ENCODE peak calls at places on chromosomes 7 and 10, in five cellular contexts. One of them, this sample, is unnamed.

GRCh38 chr7:130853503-130854279 is 119.7 kb upstream of the KLF14 start:
- DNase-seq in body of pancreas: no peak
- DNase-seq in heart right ventricle: no peak
- DNase-seq in right cardiac atrium: no peak
- DNase-seq in adrenal gland: no peak
- DNase-seq in this sample: no peak

GRCh38 chr10:93796167-93796566 is 38.4 kb downstream of the LGI1 start:
- DNase-seq in body of pancreas: no peak
- DNase-seq in heart right ventricle: no peak
- DNase-seq in right cardiac atrium: no peak
- DNase-seq in adrenal gland: no peak
- DNase-seq in this sample: no peak

GRCh38 chr10:73628405-73628804 is 12.9 kb downstream of the MYOZ1 start:
- DNase-seq in body of pancreas: peak
- DNase-seq in heart right ventricle: no peak
- DNase-seq in right cardiac atrium: no peak
- DNase-seq in adrenal gland: no peak
- DNase-seq in this sample: no peak

GRCh38 chr10:131901181-131901829 is 497 bp downstream of the PPP2R2D start:
- DNase-seq in body of pancreas: peak
- DNase-seq in heart right ventricle: peak
- DNase-seq in right cardiac atrium: peak
- DNase-seq in adrenal gland: peak
- DNase-seq in this sample: peak

GRCh38 chr10:50456711-50457110 is 167.0 kb downstream of the SGMS1 start:
- DNase-seq in body of pancreas: no peak
- DNase-seq in heart right ventricle: no peak
- DNase-seq in right cardiac atrium: no peak
- DNase-seq in adrenal gland: no peak
- DNase-seq in this sample: no peak

GRCh38 chr10:48468866-48469511 is 135.9 kb downstream of the ARHGAP22 start:
- DNase-seq in body of pancreas: no peak
- DNase-seq in heart right ventricle: no peak
- DNase-seq in right cardiac atrium: no peak
- DNase-seq in adrenal gland: no peak
- DNase-seq in this sample: no peak

GRCh38 chr10:83166344-83166743 is 973.0 kb upstream of the GHITM start:
- DNase-seq in body of pancreas: peak
- DNase-seq in heart right ventricle: no peak
- DNase-seq in right cardiac atrium: no peak
- DNase-seq in adrenal gland: no peak
- DNase-seq in this sample: no peak

GRCh38 chr7:7438851-7439250 is 96.8 kb downstream of the COL28A1 start:
- DNase-seq in body of pancreas: no peak
- DNase-seq in heart right ventricle: no peak
- DNase-seq in right cardiac atrium: no peak
- DNase-seq in adrenal gland: no peak
- DNase-seq in this sample: no peak

GRCh38 chr7:4642468-4643203 is 39.5 kb upstream of the FOXK1 start:
- DNase-seq in body of pancreas: no peak
- DNase-seq in heart right ventricle: no peak
- DNase-seq in right cardiac atrium: no peak
- DNase-seq in adrenal gland: no peak
- DNase-seq in this sample: no peak

GRCh38 chr10:93475871-93476270 is 6.3 kb downstream of the MYOF start:
- DNase-seq in body of pancreas: no peak
- DNase-seq in heart right ventricle: no peak
- DNase-seq in right cardiac atrium: no peak
- DNase-seq in adrenal gland: no peak
- DNase-seq in this sample: no peak

GRCh38 chr10:131161087-131161486 is 150.4 kb downstream of the TCERG1L start:
- DNase-seq in body of pancreas: no peak
- DNase-seq in heart right ventricle: no peak
- DNase-seq in right cardiac atrium: no peak
- DNase-seq in adrenal gland: no peak
- DNase-seq in this sample: no peak

GRCh38 chr10:119120413-119120867 is 16.5 kb downstream of the DENND10 start:
- DNase-seq in body of pancreas: peak
- DNase-seq in heart right ventricle: no peak
- DNase-seq in right cardiac atrium: no peak
- DNase-seq in adrenal gland: peak
- DNase-seq in this sample: no peak

GRCh38 chr7:73560035-73560835 is 2.7 kb upstream of the BCL7B start:
- DNase-seq in body of pancreas: no peak
- DNase-seq in heart right ventricle: no peak
- DNase-seq in right cardiac atrium: no peak
- DNase-seq in adrenal gland: peak
- DNase-seq in this sample: no peak

GRCh38 chr7:128886391-128887168 is 23.9 kb downstream of the ATP6V1F start:
- DNase-seq in body of pancreas: no peak
- DNase-seq in heart right ventricle: no peak
- DNase-seq in right cardiac atrium: no peak
- DNase-seq in adrenal gland: no peak
- DNase-seq in this sample: no peak

GRCh38 chr10:35336084-35336831 is at the start of gene CCNY:
- DNase-seq in body of pancreas: peak
- DNase-seq in heart right ventricle: peak
- DNase-seq in right cardiac atrium: peak
- DNase-seq in adrenal gland: peak
- DNase-seq in this sample: peak

GRCh38 chr10:49104323-49104722 is 11.0 kb downstream of the VSTM4 start:
- DNase-seq in body of pancreas: no peak
- DNase-seq in heart right ventricle: no peak
- DNase-seq in right cardiac atrium: peak
- DNase-seq in adrenal gland: no peak
- DNase-seq in this sample: peak

GRCh38 chr10:110786172-110786571 is 85.6 kb upstream of the PDCD4 start:
- DNase-seq in body of pancreas: no peak
- DNase-seq in heart right ventricle: no peak
- DNase-seq in right cardiac atrium: no peak
- DNase-seq in adrenal gland: no peak
- DNase-seq in this sample: no peak

GRCh38 chr10:88908194-88908593 is 28.1 kb downstream of the STAMBPL1 start:
- DNase-seq in body of pancreas: no peak
- DNase-seq in heart right ventricle: no peak
- DNase-seq in right cardiac atrium: no peak
- DNase-seq in adrenal gland: no peak
- DNase-seq in this sample: no peak

GRCh38 chr10:97748116-97748515 is 11.2 kb downstream of the ZFYVE27 start:
- DNase-seq in body of pancreas: no peak
- DNase-seq in heart right ventricle: no peak
- DNase-seq in right cardiac atrium: no peak
- DNase-seq in adrenal gland: no peak
- DNase-seq in this sample: no peak

GRCh38 chr10:131947631-131948347 is 33.9 kb downstream of the BNIP3 start:
- DNase-seq in body of pancreas: peak
- DNase-seq in heart right ventricle: no peak
- DNase-seq in right cardiac atrium: no peak
- DNase-seq in adrenal gland: no peak
- DNase-seq in this sample: no peak

GRCh38 chr7:69776611-69777010 is 178.3 kb downstream of the AUTS2 start:
- DNase-seq in body of pancreas: no peak
- DNase-seq in heart right ventricle: no peak
- DNase-seq in right cardiac atrium: no peak
- DNase-seq in adrenal gland: no peak
- DNase-seq in this sample: no peak

GRCh38 chr10:114095676-114096331 is 52.1 kb downstream of the ADRB1 start:
- DNase-seq in body of pancreas: no peak
- DNase-seq in heart right ventricle: no peak
- DNase-seq in right cardiac atrium: no peak
- DNase-seq in adrenal gland: no peak
- DNase-seq in this sample: no peak

GRCh38 chr7:87148332-87148955 is 3.8 kb upstream of the DMTF1 start:
- DNase-seq in body of pancreas: no peak
- DNase-seq in heart right ventricle: no peak
- DNase-seq in right cardiac atrium: no peak
- DNase-seq in adrenal gland: no peak
- DNase-seq in this sample: no peak

GRCh38 chr10:74145133-74145532 is 5.5 kb downstream of the AP3M1 start:
- DNase-seq in body of pancreas: no peak
- DNase-seq in heart right ventricle: no peak
- DNase-seq in right cardiac atrium: no peak
- DNase-seq in adrenal gland: no peak
- DNase-seq in this sample: no peak

GRCh38 chr7:130084037-130084875 is 13.9 kb downstream of the KLHDC10 start:
- DNase-seq in body of pancreas: no peak
- DNase-seq in heart right ventricle: no peak
- DNase-seq in right cardiac atrium: no peak
- DNase-seq in adrenal gland: peak
- DNase-seq in this sample: no peak

GRCh38 chr10:69503001-69503895 is 52.0 kb downstream of the TSPAN15 start:
- DNase-seq in body of pancreas: peak
- DNase-seq in heart right ventricle: no peak
- DNase-seq in right cardiac atrium: no peak
- DNase-seq in adrenal gland: no peak
- DNase-seq in this sample: no peak

GRCh38 chr7:43572516-43573049 is 10.3 kb upstream of the STK17A start:
- DNase-seq in body of pancreas: no peak
- DNase-seq in heart right ventricle: no peak
- DNase-seq in right cardiac atrium: no peak
- DNase-seq in adrenal gland: peak
- DNase-seq in this sample: peak

GRCh38 chr7:3217166-3217565 is 83.9 kb upstream of the SDK1 start:
- DNase-seq in body of pancreas: peak
- DNase-seq in heart right ventricle: peak
- DNase-seq in right cardiac atrium: peak
- DNase-seq in adrenal gland: no peak
- DNase-seq in this sample: peak

GRCh38 chr7:25261545-25262135 is 33.4 kb upstream of the NPVF start:
- DNase-seq in body of pancreas: no peak
- DNase-seq in heart right ventricle: no peak
- DNase-seq in right cardiac atrium: no peak
- DNase-seq in adrenal gland: no peak
- DNase-seq in this sample: no peak

GRCh38 chr7:25263292-25263691 is 35.0 kb upstream of the NPVF start:
- DNase-seq in body of pancreas: no peak
- DNase-seq in heart right ventricle: no peak
- DNase-seq in right cardiac atrium: no peak
- DNase-seq in adrenal gland: no peak
- DNase-seq in this sample: no peak

GRCh38 chr7:25262586-25262985 is 34.3 kb upstream of the NPVF start:
- DNase-seq in body of pancreas: no peak
- DNase-seq in heart right ventricle: no peak
- DNase-seq in right cardiac atrium: no peak
- DNase-seq in adrenal gland: no peak
- DNase-seq in this sample: no peak

GRCh38 chr7:25259487-25260243 is 31.4 kb upstream of the NPVF start:
- DNase-seq in body of pancreas: peak
- DNase-seq in heart right ventricle: peak
- DNase-seq in right cardiac atrium: peak
- DNase-seq in adrenal gland: peak
- DNase-seq in this sample: peak

DNA sequence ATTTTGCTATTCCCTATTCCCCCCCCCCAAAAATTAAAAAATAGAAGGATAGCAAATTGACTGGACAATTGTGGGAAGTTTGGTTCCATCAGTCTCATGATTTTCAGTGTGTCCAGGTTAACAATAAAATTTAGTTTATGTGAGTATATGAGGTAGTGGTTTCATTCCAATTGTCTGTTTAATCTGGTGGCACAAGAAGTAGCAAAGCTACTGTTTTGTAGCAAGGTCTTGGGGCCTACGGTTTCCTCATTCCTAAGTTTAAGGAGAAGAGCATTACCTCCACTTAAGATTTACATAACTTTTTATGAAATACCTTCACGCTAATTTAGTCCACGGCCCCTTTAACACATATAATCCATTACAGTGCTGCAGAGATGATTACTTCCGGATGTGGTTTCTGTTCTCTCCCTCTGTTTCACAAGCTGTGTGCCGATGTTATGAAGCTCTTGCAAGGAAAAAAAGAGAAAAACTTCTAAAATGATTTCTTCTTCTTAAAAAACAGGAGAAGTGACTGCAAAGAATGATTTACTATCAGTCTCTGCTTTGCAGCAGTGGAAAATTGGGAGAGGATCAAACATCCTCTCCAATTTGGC is 32.7 kb upstream of the NPVF start:
- DNase-seq in body of pancreas: no peak
- DNase-seq in heart right ventricle: no peak
- DNase-seq in right cardiac atrium: no peak
- DNase-seq in adrenal gland: no peak
- DNase-seq in this sample: no peak
- H3K4me3 ChIP-seq in body of pancreas: no peak
- H3K4me3 ChIP-seq in heart right ventricle: no peak
- H3K4me3 ChIP-seq in right cardiac atrium: no peak
- H3K4me3 ChIP-seq in adrenal gland: no peak
- H3K4me3 ChIP-seq in this sample: no peak

GRCh38 chr7:29038463-29038862 is 80.3 kb upstream of the TRIL start:
- DNase-seq in body of pancreas: no peak
- DNase-seq in heart right ventricle: no peak
- DNase-seq in right cardiac atrium: no peak
- DNase-seq in adrenal gland: no peak
- DNase-seq in this sample: no peak

GRCh38 chr7:29033584-29033983 is 75.5 kb upstream of the TRIL start:
- DNase-seq in body of pancreas: no peak
- DNase-seq in heart right ventricle: no peak
- DNase-seq in right cardiac atrium: no peak
- DNase-seq in adrenal gland: peak
- DNase-seq in this sample: no peak

GRCh38 chr7:29040570-29040906 is 82.4 kb upstream of the TRIL start:
- DNase-seq in body of pancreas: no peak
- DNase-seq in heart right ventricle: no peak
- DNase-seq in right cardiac atrium: no peak
- DNase-seq in adrenal gland: no peak
- DNase-seq in this sample: no peak

GRCh38 chr7:29039747-29040569 is 81.8 kb upstream of the TRIL start:
- DNase-seq in body of pancreas: no peak
- DNase-seq in heart right ventricle: no peak
- DNase-seq in right cardiac atrium: no peak
- DNase-seq in adrenal gland: no peak
- DNase-seq in this sample: no peak

GRCh38 chr7:29035044-29035740 is 77.1 kb upstream of the TRIL start:
- DNase-seq in body of pancreas: no peak
- DNase-seq in heart right ventricle: no peak
- DNase-seq in right cardiac atrium: no peak
- DNase-seq in adrenal gland: peak
- DNase-seq in this sample: no peak
- H3K27ac ChIP-seq in body of pancreas: no peak
- H3K27ac ChIP-seq in heart right ventricle: no peak
- H3K27ac ChIP-seq in right cardiac atrium: no peak
- H3K27ac ChIP-seq in adrenal gland: no peak
- H3K27ac ChIP-seq in this sample: no peak

GRCh38 chr7:71733108-71733870 is 601.3 kb downstream of the GALNT17 start:
- DNase-seq in body of pancreas: peak
- DNase-seq in heart right ventricle: peak
- DNase-seq in right cardiac atrium: peak
- DNase-seq in adrenal gland: peak
- DNase-seq in this sample: peak
- H3K4me3 ChIP-seq in body of pancreas: no peak
- H3K4me3 ChIP-seq in heart right ventricle: peak
- H3K4me3 ChIP-seq in right cardiac atrium: no peak
- H3K4me3 ChIP-seq in adrenal gland: no peak
- H3K4me3 ChIP-seq in this sample: no peak

DNA sequence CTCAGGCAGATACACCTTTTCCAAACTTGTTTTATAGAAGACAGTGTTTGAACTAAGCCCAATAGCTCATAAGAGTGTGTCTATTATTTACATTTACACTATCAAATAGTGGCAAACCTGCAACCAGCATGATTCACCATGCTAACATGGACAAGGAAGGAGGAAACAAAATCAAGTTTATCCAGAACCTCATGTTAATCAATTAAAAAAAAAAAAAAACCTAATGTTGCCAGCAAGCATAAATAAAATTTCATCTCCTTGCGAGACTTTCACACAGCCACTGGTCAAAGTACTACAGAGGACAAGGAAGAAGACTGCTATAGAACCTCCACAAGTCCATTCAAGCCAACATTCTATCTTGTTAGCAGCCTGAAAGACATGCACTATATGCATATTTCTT is 9.8 kb downstream of the TM9SF3 start:
- DNase-seq in body of pancreas: no peak
- DNase-seq in heart right ventricle: no peak
- DNase-seq in right cardiac atrium: no peak
- DNase-seq in adrenal gland: no peak
- DNase-seq in this sample: no peak
- H3K27ac ChIP-seq in body of pancreas: peak
- H3K27ac ChIP-seq in heart right ventricle: no peak
- H3K27ac ChIP-seq in right cardiac atrium: no peak
- H3K27ac ChIP-seq in adrenal gland: no peak
- H3K27ac ChIP-seq in this sample: no peak

This sample was measured in lung.